ENCODE peak calls at places on chromosome 3, in eight cellular contexts. G, H, N, A, D, R, E and U are unnamed samples.

GRCh38 chr3:72938471-72939265 is 50.8 kb downstream of the GXYLT2 start:
- DNase-seq in G (peak), H (peak), N (peak), A (peak), D (peak), R (peak), E (peak), U (peak)

GRCh38 chr3:12737853-12738252 is 21.2 kb downstream of the TMEM40 start:
- DNase-seq in G (no peak), H (no peak), N (no peak), A (no peak), D (no peak), R (no peak), E (no peak), U (no peak)

GRCh38 chr3:124826703-124827102 is 60.5 kb downstream of the ITGB5 start:
- DNase-seq in G (peak), H (no peak), N (no peak), A (peak), D (peak), R (peak), E (no peak), U (no peak)

GRCh38 chr3:184260571-184261269 is 633 bp downstream of the CAMK2N2 start:
- DNase-seq in G (no peak), H (no peak), N (no peak), A (no peak), D (no peak), R (no peak), E (no peak), U (no peak)

GRCh38 chr3:59549972-59550371 is 500.1 kb upstream of the CFAP20DC start:
- DNase-seq in G (no peak), H (no peak), N (no peak), A (no peak), D (no peak), R (no peak), E (no peak), U (no peak)

GRCh38 chr3:312170-312569 is 115.6 kb downstream of the CHL1 start:
- DNase-seq in G (no peak), H (no peak), N (no peak), A (no peak), D (no peak), R (no peak), E (no peak), U (no peak)

GRCh38 chr3:106281231-106281630 is 412.4 kb upstream of the CBLB start:
- DNase-seq in G (no peak), H (no peak), N (no peak), A (no peak), D (no peak), R (peak), E (no peak), U (no peak)

GRCh38 chr3:18890459-18890858 is 257.9 kb upstream of the KCNH8 start:
- DNase-seq in G (no peak), H (no peak), N (no peak), A (no peak), D (no peak), R (no peak), E (no peak), U (no peak)

GRCh38 chr3:185813691-185814215 is 11.1 kb downstream of the IGF2BP2 start:
- DNase-seq in G (no peak), H (no peak), N (no peak), A (no peak), D (no peak), R (peak), E (no peak), U (no peak)

GRCh38 chr3:11774296-11774877 is 72.3 kb downstream of the TAMM41 start:
- DNase-seq in G (peak), H (peak), N (no peak), A (peak), D (peak), R (peak), E (no peak), U (no peak)

GRCh38 chr3:14137445-14137844 is 12.6 kb downstream of the TMEM43 start:
- DNase-seq in G (no peak), H (no peak), N (no peak), A (no peak), D (no peak), R (no peak), E (no peak), U (no peak)

GRCh38 chr3:120143676-120144075 is 49.4 kb upstream of the GSK3B start:
- DNase-seq in G (no peak), H (no peak), N (no peak), A (no peak), D (no peak), R (no peak), E (no peak), U (no peak)

GRCh38 chr3:95049841-95050240 is 987.0 kb downstream of the NSUN3 start:
- DNase-seq in G (no peak), H (no peak), N (no peak), A (no peak), D (no peak), R (no peak), E (no peak), U (no peak)

GRCh38 chr3:31275038-31275562 is 257.6 kb upstream of the STT3B start:
- DNase-seq in G (no peak), H (no peak), N (no peak), A (peak), D (peak), R (peak), E (no peak), U (peak)

GRCh38 chr3:63355809-63356208 is 77.7 kb downstream of the SYNPR start:
- DNase-seq in G (no peak), H (no peak), N (no peak), A (no peak), D (no peak), R (no peak), E (no peak), U (no peak)

GRCh38 chr3:8420613-8421012 is 81.0 kb upstream of the LMCD1 start:
- DNase-seq in G (no peak), H (no peak), N (no peak), A (no peak), D (no peak), R (no peak), E (no peak), U (no peak)

GRCh38 chr3:186691676-186692075 is 25.5 kb upstream of the KNG1 start:
- DNase-seq in G (no peak), H (no peak), N (no peak), A (no peak), D (no peak), R (no peak), E (no peak), U (no peak)

GRCh38 chr3:99674086-99674789 is 35.8 kb downstream of the COL8A1 start:
- DNase-seq in G (no peak), H (no peak), N (no peak), A (no peak), D (peak), R (no peak), E (no peak), U (no peak)

GRCh38 chr3:105786988-105787387 is 81.8 kb downstream of the CBLB start:
- DNase-seq in G (no peak), H (no peak), N (no peak), A (no peak), D (no peak), R (no peak), E (no peak), U (no peak)

GRCh38 chr3:72361990-72362389 is 486.3 kb downstream of the SHQ1 start:
- DNase-seq in G (no peak), H (no peak), N (no peak), A (no peak), D (no peak), R (no peak), E (no peak), U (no peak)

GRCh38 chr3:155560594-155560993 is 184.3 kb downstream of the PLCH1 start:
- DNase-seq in G (no peak), H (no peak), N (no peak), A (no peak), D (no peak), R (no peak), E (no peak), U (no peak)

GRCh38 chr3:61052855-61053254 is 198.4 kb downstream of the FHIT start:
- DNase-seq in G (no peak), H (no peak), N (no peak), A (no peak), D (no peak), R (no peak), E (no peak), U (no peak)

GRCh38 chr3:127484601-127485388 is 105.7 kb downstream of the TPRA1 start:
- DNase-seq in G (no peak), H (peak), N (peak), A (no peak), D (no peak), R (no peak), E (no peak), U (no peak)

GRCh38 chr3:126558336-126559071 is at the start of gene C3orf22:
- DNase-seq in G (no peak), H (peak), N (no peak), A (peak), D (no peak), R (no peak), E (no peak), U (no peak)

GRCh38 chr3:162719684-162720341 is 1223.2 kb downstream of the OTOL1 start:
- DNase-seq in G (no peak), H (no peak), N (no peak), A (no peak), D (no peak), R (peak), E (no peak), U (no peak)

GRCh38 chr3:47825590-47825989 is 22.7 kb downstream of the DHX30 start:
- DNase-seq in G (no peak), H (peak), N (no peak), A (no peak), D (no peak), R (no peak), E (no peak), U (no peak)

GRCh38 chr3:37028329-37028728 is 35.0 kb downstream of the MLH1 start:
- DNase-seq in G (no peak), H (no peak), N (no peak), A (peak), D (peak), R (no peak), E (no peak), U (no peak)

GRCh38 chr3:128307029-128307633 is 153.8 kb downstream of the EEFSEC start:
- DNase-seq in G (no peak), H (no peak), N (no peak), A (no peak), D (peak), R (no peak), E (no peak), U (no peak)

GRCh38 chr3:43346990-43347749 is 60.8 kb downstream of the SNRK start:
- DNase-seq in G (no peak), H (no peak), N (no peak), A (no peak), D (no peak), R (peak), E (no peak), U (no peak)

GRCh38 chr3:70813306-70813705 is 500.9 kb upstream of the MDFIC2 start:
- DNase-seq in G (no peak), H (no peak), N (no peak), A (no peak), D (no peak), R (no peak), E (no peak), U (no peak)